ENCODE peak calls at places on chromosomes 1 and 21, in eight cellular contexts. One of them, this sample, is unnamed.

GRCh38 chr1:245092638-245092976 is 62.2 kb upstream of the KIF26B start:
- DNase-seq in thyroid gland: no peak
- DNase-seq in tibial nerve: no peak
- DNase-seq in psoas muscle: no peak
- DNase-seq in CD8-positive, alpha-beta memory T cell: no peak
- DNase-seq in effector memory CD4-positive, alpha-beta T cell: no peak
- DNase-seq in endothelial cell of umbilical vein: peak; percentile 8
- DNase-seq in left lung: no peak
- DNase-seq in this sample: no peak

GRCh38 chr1:59443355-59443754 is 146.5 kb downstream of the FGGY start:
- DNase-seq in endothelial cell of umbilical vein: no peak
- DNase-seq in tibial nerve: no peak
- DNase-seq in left lung: no peak
- DNase-seq in effector memory CD4-positive, alpha-beta T cell: no peak
- DNase-seq in CD8-positive, alpha-beta memory T cell: no peak
- DNase-seq in thyroid gland: no peak
- DNase-seq in psoas muscle: no peak
- DNase-seq in this sample: no peak

GRCh38 chr1:171940373-171940772 is 99.1 kb downstream of the DNM3 start:
- DNase-seq in tibial nerve: no peak
- DNase-seq in thyroid gland: no peak
- DNase-seq in left lung: no peak
- DNase-seq in effector memory CD4-positive, alpha-beta T cell: no peak
- DNase-seq in psoas muscle: no peak
- DNase-seq in CD8-positive, alpha-beta memory T cell: no peak
- DNase-seq in endothelial cell of umbilical vein: no peak
- DNase-seq in this sample: no peak

GRCh38 chr1:39450956-39451601 is 40.4 kb upstream of the BMP8A start:
- DNase-seq in thyroid gland: peak; percentile 38
- DNase-seq in endothelial cell of umbilical vein: peak; percentile 73
- DNase-seq in left lung: no peak
- DNase-seq in CD8-positive, alpha-beta memory T cell: no peak
- DNase-seq in psoas muscle: no peak
- DNase-seq in tibial nerve: no peak
- DNase-seq in effector memory CD4-positive, alpha-beta T cell: no peak
- DNase-seq in this sample: no peak

GRCh38 chr1:155989242-155989991 is 11.1 kb upstream of the ARHGEF2 start:
- DNase-seq in left lung: peak; percentile 91
- DNase-seq in tibial nerve: no peak
- DNase-seq in psoas muscle: peak; percentile 86
- DNase-seq in endothelial cell of umbilical vein: peak; percentile 76
- DNase-seq in effector memory CD4-positive, alpha-beta T cell: peak; percentile 68
- DNase-seq in thyroid gland: peak; percentile 66
- DNase-seq in CD8-positive, alpha-beta memory T cell: peak; percentile 78
- DNase-seq in this sample: peak; percentile 77

GRCh38 chr1:24898152-24898908 is 31.7 kb downstream of the RUNX3 start:
- DNase-seq in effector memory CD4-positive, alpha-beta T cell: peak; percentile 28
- DNase-seq in psoas muscle: no peak
- DNase-seq in tibial nerve: no peak
- DNase-seq in left lung: peak; percentile 87
- DNase-seq in endothelial cell of umbilical vein: peak; percentile 46
- DNase-seq in CD8-positive, alpha-beta memory T cell: no peak
- DNase-seq in thyroid gland: peak; percentile 30
- DNase-seq in this sample: no peak

GRCh38 chr1:192973202-192973601 is 86.0 kb downstream of the UCHL5 start:
- DNase-seq in tibial nerve: no peak
- DNase-seq in CD8-positive, alpha-beta memory T cell: no peak
- DNase-seq in endothelial cell of umbilical vein: no peak
- DNase-seq in effector memory CD4-positive, alpha-beta T cell: no peak
- DNase-seq in thyroid gland: no peak
- DNase-seq in left lung: no peak
- DNase-seq in psoas muscle: no peak
- DNase-seq in this sample: no peak

GRCh38 chr1:10796029-10796944 is at the start of gene CASZ1:
- DNase-seq in tibial nerve: peak; percentile 27
- DNase-seq in effector memory CD4-positive, alpha-beta T cell: no peak
- DNase-seq in endothelial cell of umbilical vein: peak; percentile 83
- DNase-seq in psoas muscle: peak; percentile 90
- DNase-seq in left lung: peak; percentile 89
- DNase-seq in thyroid gland: peak; percentile 83
- DNase-seq in CD8-positive, alpha-beta memory T cell: no peak
- DNase-seq in this sample: no peak

GRCh38 chr1:65256860-65257719 is 52.3 kb upstream of the DNAJC6 start:
- DNase-seq in endothelial cell of umbilical vein: no peak
- DNase-seq in CD8-positive, alpha-beta memory T cell: no peak
- DNase-seq in tibial nerve: no peak
- DNase-seq in left lung: no peak
- DNase-seq in effector memory CD4-positive, alpha-beta T cell: no peak
- DNase-seq in psoas muscle: no peak
- DNase-seq in thyroid gland: no peak
- DNase-seq in this sample: no peak

GRCh38 chr1:55063562-55063942 is 24.2 kb downstream of the PCSK9 start:
- DNase-seq in CD8-positive, alpha-beta memory T cell: no peak
- DNase-seq in tibial nerve: no peak
- DNase-seq in left lung: no peak
- DNase-seq in thyroid gland: no peak
- DNase-seq in psoas muscle: no peak
- DNase-seq in effector memory CD4-positive, alpha-beta T cell: no peak
- DNase-seq in endothelial cell of umbilical vein: no peak
- DNase-seq in this sample: no peak

GRCh38 chr1:171796592-171796991 is 15.1 kb downstream of the METTL13 start:
- DNase-seq in CD8-positive, alpha-beta memory T cell: no peak
- DNase-seq in endothelial cell of umbilical vein: no peak
- DNase-seq in effector memory CD4-positive, alpha-beta T cell: no peak
- DNase-seq in left lung: no peak
- DNase-seq in tibial nerve: no peak
- DNase-seq in thyroid gland: no peak
- DNase-seq in psoas muscle: no peak
- DNase-seq in this sample: no peak

GRCh38 chr1:151013518-151013917 is 5.3 kb downstream of the PRUNE1 start:
- DNase-seq in psoas muscle: no peak
- DNase-seq in endothelial cell of umbilical vein: peak; percentile 13
- DNase-seq in tibial nerve: no peak
- DNase-seq in left lung: no peak
- DNase-seq in effector memory CD4-positive, alpha-beta T cell: no peak
- DNase-seq in thyroid gland: peak; percentile 84
- DNase-seq in CD8-positive, alpha-beta memory T cell: no peak
- DNase-seq in this sample: no peak

GRCh38 chr1:245045087-245045881 is 109.5 kb upstream of the KIF26B start:
- DNase-seq in left lung: no peak
- DNase-seq in CD8-positive, alpha-beta memory T cell: no peak
- DNase-seq in thyroid gland: no peak
- DNase-seq in psoas muscle: no peak
- DNase-seq in endothelial cell of umbilical vein: no peak
- DNase-seq in tibial nerve: no peak
- DNase-seq in effector memory CD4-positive, alpha-beta T cell: no peak
- DNase-seq in this sample: no peak

GRCh38 chr21:14836950-14837349 is 227.8 kb downstream of the NRIP1 start:
- DNase-seq in endothelial cell of umbilical vein: no peak
- DNase-seq in psoas muscle: no peak
- DNase-seq in CD8-positive, alpha-beta memory T cell: no peak
- DNase-seq in effector memory CD4-positive, alpha-beta T cell: no peak
- DNase-seq in tibial nerve: no peak
- DNase-seq in left lung: no peak
- DNase-seq in thyroid gland: no peak
- DNase-seq in this sample: no peak

GRCh38 chr1:17404034-17404671 is 32.2 kb downstream of the PADI6 start:
- DNase-seq in tibial nerve: no peak
- DNase-seq in endothelial cell of umbilical vein: no peak
- DNase-seq in effector memory CD4-positive, alpha-beta T cell: no peak
- DNase-seq in psoas muscle: no peak
- DNase-seq in thyroid gland: no peak
- DNase-seq in left lung: no peak
- DNase-seq in CD8-positive, alpha-beta memory T cell: no peak
- DNase-seq in this sample: no peak

GRCh38 chr1:101302831-101303511 is 66.2 kb downstream of the S1PR1 start:
- DNase-seq in CD8-positive, alpha-beta memory T cell: no peak
- DNase-seq in tibial nerve: no peak
- DNase-seq in endothelial cell of umbilical vein: peak; percentile 82
- DNase-seq in thyroid gland: no peak
- DNase-seq in effector memory CD4-positive, alpha-beta T cell: no peak
- DNase-seq in psoas muscle: no peak
- DNase-seq in left lung: no peak
- DNase-seq in this sample: no peak

GRCh38 chr1:198636391-198636790 is 2.4 kb upstream of the PTPRC start:
- DNase-seq in CD8-positive, alpha-beta memory T cell: no peak
- DNase-seq in psoas muscle: no peak
- DNase-seq in thyroid gland: no peak
- DNase-seq in effector memory CD4-positive, alpha-beta T cell: no peak
- DNase-seq in endothelial cell of umbilical vein: no peak
- DNase-seq in left lung: no peak
- DNase-seq in tibial nerve: no peak
- DNase-seq in this sample: no peak

GRCh38 chr1:30966690-30967369 is 58.3 kb upstream of the SDC3 start:
- DNase-seq in effector memory CD4-positive, alpha-beta T cell: no peak
- DNase-seq in endothelial cell of umbilical vein: peak; percentile 88
- DNase-seq in thyroid gland: peak; percentile 29
- DNase-seq in psoas muscle: no peak
- DNase-seq in CD8-positive, alpha-beta memory T cell: no peak
- DNase-seq in left lung: no peak
- DNase-seq in tibial nerve: no peak
- DNase-seq in this sample: no peak

GRCh38 chr1:153771841-153772593 is 3.2 kb upstream of the SLC27A3 start:
- DNase-seq in psoas muscle: no peak
- DNase-seq in CD8-positive, alpha-beta memory T cell: no peak
- DNase-seq in effector memory CD4-positive, alpha-beta T cell: no peak
- DNase-seq in tibial nerve: no peak
- DNase-seq in left lung: no peak
- DNase-seq in thyroid gland: no peak
- DNase-seq in endothelial cell of umbilical vein: peak; percentile 41
- DNase-seq in this sample: no peak

GRCh38 chr1:61446531-61446991 is 278.4 kb downstream of the TM2D1 start:
- DNase-seq in thyroid gland: no peak
- DNase-seq in CD8-positive, alpha-beta memory T cell: no peak
- DNase-seq in effector memory CD4-positive, alpha-beta T cell: no peak
- DNase-seq in psoas muscle: no peak
- DNase-seq in tibial nerve: no peak
- DNase-seq in left lung: no peak
- DNase-seq in endothelial cell of umbilical vein: peak; percentile 55
- DNase-seq in this sample: no peak

GRCh38 chr21:31335957-31336738 is 7.9 kb downstream of the TIAM1 start:
- DNase-seq in tibial nerve: no peak
- DNase-seq in thyroid gland: no peak
- DNase-seq in effector memory CD4-positive, alpha-beta T cell: no peak
- DNase-seq in psoas muscle: no peak
- DNase-seq in CD8-positive, alpha-beta memory T cell: no peak
- DNase-seq in left lung: no peak
- DNase-seq in endothelial cell of umbilical vein: no peak
- DNase-seq in this sample: no peak

DNA sequence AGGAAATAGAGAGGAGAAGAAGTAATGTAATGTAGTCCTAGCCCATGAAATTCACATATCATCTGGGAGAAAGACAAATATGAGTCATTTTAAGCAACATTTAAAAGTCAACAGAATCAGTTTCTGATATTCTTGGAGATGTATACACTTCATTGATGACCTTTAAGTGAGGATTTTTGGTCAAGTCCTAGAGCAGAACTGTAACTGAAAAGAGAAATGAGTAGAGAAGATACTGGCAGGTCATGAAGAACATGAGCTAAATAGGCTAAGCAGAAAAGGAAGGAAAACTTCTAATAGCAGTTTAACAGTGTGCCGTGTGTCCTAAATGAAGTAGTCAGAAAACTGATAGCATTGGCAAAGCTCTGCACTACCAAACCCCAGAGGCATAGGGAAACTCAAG is 4.6 kb downstream of the ZFP69B start:
- DNase-seq in thyroid gland: no peak
- DNase-seq in endothelial cell of umbilical vein: no peak
- DNase-seq in left lung: no peak
- DNase-seq in tibial nerve: no peak
- DNase-seq in effector memory CD4-positive, alpha-beta T cell: no peak
- DNase-seq in CD8-positive, alpha-beta memory T cell: no peak
- DNase-seq in psoas muscle: no peak
- DNase-seq in this sample: no peak
- H3K9me3 ChIP-seq in thyroid gland: peaks cover 3% of the 10 kb centered on the region
- H3K9me3 ChIP-seq in endothelial cell of umbilical vein: no peaks in the 10 kb centered on the region
- H3K9me3 ChIP-seq in left lung: no peaks in the 10 kb centered on the region
- H3K9me3 ChIP-seq in tibial nerve: peaks cover 76% of the 10 kb centered on the region
- H3K9me3 ChIP-seq in effector memory CD4-positive, alpha-beta T cell: peaks cover 14% of the 10 kb centered on the region
- H3K9me3 ChIP-seq in CD8-positive, alpha-beta memory T cell: peaks cover 31% of the 10 kb centered on the region
- H3K9me3 ChIP-seq in psoas muscle: peaks cover 43% of the 10 kb centered on the region
- H3K9me3 ChIP-seq in this sample: peaks cover 26% of the 10 kb centered on the region

DNA sequence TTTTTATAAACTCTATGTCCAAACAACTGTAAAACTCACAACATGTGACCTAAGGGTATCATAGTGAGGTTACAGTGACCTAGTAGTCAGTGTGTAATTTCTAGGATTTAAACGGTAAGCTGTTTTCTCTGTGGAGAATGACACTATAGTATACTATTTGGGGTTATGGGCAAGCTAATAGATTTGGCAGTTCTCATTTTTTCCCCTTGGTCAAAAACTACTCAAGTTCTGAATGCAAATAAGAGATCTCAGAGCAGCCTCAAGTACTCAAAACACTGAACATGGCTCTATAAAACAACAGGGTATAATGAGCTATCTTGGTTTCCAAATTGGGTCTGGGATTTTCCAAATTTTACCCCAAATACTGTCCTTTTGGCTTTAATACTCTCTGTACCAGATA is 88.5 kb upstream of the HMCN1 start:
- DNase-seq in psoas muscle: no peak
- DNase-seq in endothelial cell of umbilical vein: no peak
- DNase-seq in CD8-positive, alpha-beta memory T cell: no peak
- DNase-seq in left lung: no peak
- DNase-seq in effector memory CD4-positive, alpha-beta T cell: no peak
- DNase-seq in thyroid gland: no peak
- DNase-seq in tibial nerve: no peak
- DNase-seq in this sample: no peak
- H3K9me3 ChIP-seq in psoas muscle: peaks cover 6% of the 10 kb centered on the region
- H3K9me3 ChIP-seq in endothelial cell of umbilical vein: no peaks in the 10 kb centered on the region
- H3K9me3 ChIP-seq in CD8-positive, alpha-beta memory T cell: no peaks in the 10 kb centered on the region
- H3K9me3 ChIP-seq in left lung: no peaks in the 10 kb centered on the region
- H3K9me3 ChIP-seq in effector memory CD4-positive, alpha-beta T cell: no peaks in the 10 kb centered on the region
- H3K9me3 ChIP-seq in thyroid gland: no peaks in the 10 kb centered on the region
- H3K9me3 ChIP-seq in tibial nerve: peaks cover 14% of the 10 kb centered on the region
- H3K9me3 ChIP-seq in this sample: no peaks in the 10 kb centered on the region

GRCh38 chr21:40615503-40616376 is 231.2 kb downstream of the DSCAM start:
- DNase-seq in left lung: no peak
- DNase-seq in tibial nerve: no peak
- DNase-seq in CD8-positive, alpha-beta memory T cell: no peak
- DNase-seq in thyroid gland: no peak
- DNase-seq in effector memory CD4-positive, alpha-beta T cell: no peak
- DNase-seq in psoas muscle: no peak
- DNase-seq in endothelial cell of umbilical vein: no peak
- DNase-seq in this sample: no peak
- H3K9me3 ChIP-seq in left lung: no peaks in the 10 kb centered on the region
- H3K9me3 ChIP-seq in tibial nerve: peaks cover 2% of the 10 kb centered on the region
- H3K9me3 ChIP-seq in CD8-positive, alpha-beta memory T cell: no peaks in the 10 kb centered on the region
- H3K9me3 ChIP-seq in thyroid gland: no peaks in the 10 kb centered on the region
- H3K9me3 ChIP-seq in effector memory CD4-positive, alpha-beta T cell: no peaks in the 10 kb centered on the region
- H3K9me3 ChIP-seq in psoas muscle: no peaks in the 10 kb centered on the region
- H3K9me3 ChIP-seq in endothelial cell of umbilical vein: peaks cover 7% of the 10 kb centered on the region
- H3K9me3 ChIP-seq in this sample: no peaks in the 10 kb centered on the region

DNA sequence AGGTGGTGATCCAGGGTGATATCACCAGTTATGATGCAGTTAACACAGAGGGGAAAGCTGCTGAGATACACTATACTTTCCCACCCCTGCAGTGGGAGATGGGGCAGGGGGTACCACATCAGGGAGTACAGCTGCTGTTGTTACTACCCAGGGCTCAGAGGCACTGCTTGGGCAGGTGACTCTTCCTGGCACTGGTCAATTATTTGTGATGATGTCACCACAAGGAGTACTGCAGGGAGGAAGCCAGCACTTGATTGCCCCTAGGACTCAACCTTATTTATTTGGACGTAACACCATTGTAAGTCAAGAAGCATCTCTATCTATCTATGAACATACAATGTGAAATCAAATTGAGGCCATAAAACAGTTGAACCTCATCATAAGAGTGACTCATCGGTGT is 10.1 kb downstream of the IFNAR1 start:
- DNase-seq in left lung: no peak
- DNase-seq in psoas muscle: no peak
- DNase-seq in tibial nerve: no peak
- DNase-seq in thyroid gland: no peak
- DNase-seq in effector memory CD4-positive, alpha-beta T cell: no peak
- DNase-seq in endothelial cell of umbilical vein: no peak
- DNase-seq in CD8-positive, alpha-beta memory T cell: no peak
- DNase-seq in this sample: no peak
- H3K9me3 ChIP-seq in left lung: peaks cover 6% of the 10 kb centered on the region
- H3K9me3 ChIP-seq in psoas muscle: peaks cover 13% of the 10 kb centered on the region
- H3K9me3 ChIP-seq in tibial nerve: peaks cover 18% of the 10 kb centered on the region
- H3K9me3 ChIP-seq in thyroid gland: no peaks in the 10 kb centered on the region
- H3K9me3 ChIP-seq in effector memory CD4-positive, alpha-beta T cell: no peaks in the 10 kb centered on the region
- H3K9me3 ChIP-seq in endothelial cell of umbilical vein: no peaks in the 10 kb centered on the region
- H3K9me3 ChIP-seq in CD8-positive, alpha-beta memory T cell: peaks cover 5% of the 10 kb centered on the region
- H3K9me3 ChIP-seq in this sample: no peaks in the 10 kb centered on the region